ENCODE peak calls at places on chromosomes 2 and 18, in ten cellular contexts. W, U, E, T, L, V, S, B, M and G are unnamed samples.

GRCh38 chr2:241815477-241816430 is 6.8 kb downstream of the NEU4 start:
- DNase-seq in W (peak), U (no peak), E (no peak), T (no peak), L (no peak), V (no peak), S (no peak), B (no peak), M (no peak), G (no peak)

GRCh38 chr18:36467614-36468013 is 170.1 kb downstream of the FHOD3 start:
- DNase-seq in W (no peak), U (no peak), E (no peak), T (no peak), L (no peak), V (no peak), S (no peak), B (no peak), M (no peak), G (no peak)

GRCh38 chr2:193154076-193154475 is 959.3 kb upstream of the TMEFF2 start:
- DNase-seq in W (no peak), U (no peak), E (no peak), T (no peak), L (no peak), V (no peak), S (no peak), B (no peak), M (no peak), G (no peak)

GRCh38 chr2:16739778-16740581 is 74.3 kb upstream of the CYRIA start:
- DNase-seq in W (no peak), U (no peak), E (no peak), T (no peak), L (no peak), V (no peak), S (no peak), B (no peak), M (no peak), G (no peak)

GRCh38 chr2:67412424-67412823 is 15.3 kb downstream of the ETAA1 start:
- DNase-seq in W (no peak), U (no peak), E (no peak), T (no peak), L (no peak), V (no peak), S (no peak), B (no peak), M (no peak), G (no peak)

GRCh38 chr18:27411911-27412310 is 226.8 kb upstream of the CHST9 start:
- DNase-seq in W (no peak), U (no peak), E (peak), T (no peak), L (no peak), V (peak), S (no peak), B (no peak), M (no peak), G (no peak)

GRCh38 chr2:161316686-161317085 is 8.5 kb downstream of the PSMD14 start:
- DNase-seq in W (no peak), U (no peak), E (no peak), T (no peak), L (peak), V (no peak), S (no peak), B (no peak), M (no peak), G (no peak)

GRCh38 chr18:35511428-35511827 is 13.7 kb upstream of the INO80C start:
- DNase-seq in W (no peak), U (no peak), E (no peak), T (no peak), L (no peak), V (no peak), S (no peak), B (no peak), M (no peak), G (no peak)

GRCh38 chr2:120715941-120716340 is 19.7 kb upstream of the GLI2 start:
- DNase-seq in W (no peak), U (no peak), E (no peak), T (no peak), L (no peak), V (no peak), S (peak), B (no peak), M (no peak), G (no peak)

GRCh38 chr2:232890896-232891601 is 21.0 kb downstream of the SNORC start:
- DNase-seq in W (no peak), U (peak), E (peak), T (no peak), L (no peak), V (no peak), S (no peak), B (no peak), M (no peak), G (no peak)

GRCh38 chr18:49521251-49521650 is 34.2 kb upstream of the C18orf32 start:
- DNase-seq in W (no peak), U (no peak), E (no peak), T (no peak), L (no peak), V (no peak), S (no peak), B (no peak), M (no peak), G (peak)

GRCh38 chr2:149098722-149099121 is 60.2 kb downstream of the LYPD6B start:
- DNase-seq in W (no peak), U (no peak), E (peak), T (no peak), L (no peak), V (peak), S (no peak), B (no peak), M (no peak), G (no peak)

GRCh38 chr2:1628893-1629292 is 115.4 kb downstream of the PXDN start:
- DNase-seq in W (no peak), U (no peak), E (no peak), T (no peak), L (peak), V (no peak), S (no peak), B (no peak), M (no peak), G (no peak)

GRCh38 chr2:120344214-120344990 is 1.5 kb upstream of the INHBB start:
- DNase-seq in W (no peak), U (peak), E (no peak), T (no peak), L (no peak), V (peak), S (no peak), B (no peak), M (no peak), G (peak)

GRCh38 chr2:97796465-97797126 is 83.2 kb downstream of the ZAP70 start:
- DNase-seq in W (no peak), U (no peak), E (no peak), T (no peak), L (no peak), V (no peak), S (no peak), B (no peak), M (no peak), G (no peak)

GRCh38 chr2:39717067-39717466 is 51.4 kb downstream of the TMEM178A start:
- DNase-seq in W (no peak), U (no peak), E (no peak), T (no peak), L (no peak), V (no peak), S (no peak), B (no peak), M (no peak), G (no peak)

GRCh38 chr2:88603146-88603545 is 24.1 kb downstream of the EIF2AK3 start:
- DNase-seq in W (no peak), U (no peak), E (peak), T (no peak), L (no peak), V (peak), S (no peak), B (no peak), M (no peak), G (no peak)

GRCh38 chr2:6810961-6811360 is 54.7 kb downstream of the CMPK2 start:
- DNase-seq in W (no peak), U (no peak), E (no peak), T (no peak), L (no peak), V (no peak), S (no peak), B (no peak), M (no peak), G (no peak)

GRCh38 chr2:28341208-28341891 is 51.3 kb upstream of the FOSL2 start:
- DNase-seq in W (no peak), U (no peak), E (no peak), T (no peak), L (no peak), V (no peak), S (no peak), B (no peak), M (no peak), G (no peak)

GRCh38 chr2:5748941-5749731 is 57.0 kb downstream of the SOX11 start:
- DNase-seq in W (no peak), U (no peak), E (no peak), T (no peak), L (no peak), V (no peak), S (no peak), B (no peak), M (peak), G (no peak)

GRCh38 chr2:124081154-124081771 is 56.2 kb downstream of the CNTNAP5 start:
- DNase-seq in W (no peak), U (no peak), E (no peak), T (no peak), L (no peak), V (no peak), S (no peak), B (no peak), M (no peak), G (no peak)

GRCh38 chr2:14524041-14524802 is 108.3 kb upstream of the LRATD1 start:
- DNase-seq in W (no peak), U (no peak), E (peak), T (no peak), L (no peak), V (peak), S (no peak), B (no peak), M (no peak), G (no peak)

GRCh38 chr18:32440478-32440877 is 30.2 kb downstream of the GAREM1 start:
- DNase-seq in W (no peak), U (no peak), E (no peak), T (no peak), L (no peak), V (no peak), S (no peak), B (no peak), M (no peak), G (no peak)

GRCh38 chr18:42471886-42472285 is 516.9 kb downstream of the PIK3C3 start:
- DNase-seq in W (no peak), U (no peak), E (no peak), T (no peak), L (no peak), V (no peak), S (no peak), B (no peak), M (no peak), G (no peak)

GRCh38 chr2:230660294-230661060 is 52.2 kb upstream of the CAB39 start:
- DNase-seq in W (no peak), U (peak), E (no peak), T (no peak), L (no peak), V (no peak), S (peak), B (no peak), M (no peak), G (no peak)

GRCh38 chr2:60311524-60311923 is 241.9 kb downstream of the BCL11A start:
- DNase-seq in W (no peak), U (no peak), E (no peak), T (no peak), L (no peak), V (no peak), S (no peak), B (no peak), M (no peak), G (no peak)

GRCh38 chr2:129164220-129164619 is 815.2 kb upstream of the RAB6C start:
- DNase-seq in W (no peak), U (no peak), E (no peak), T (no peak), L (no peak), V (no peak), S (no peak), B (no peak), M (no peak), G (no peak)

GRCh38 chr2:241041557-241042158 is 43.2 kb downstream of the SNED1 start:
- DNase-seq in W (no peak), U (no peak), E (no peak), T (no peak), L (no peak), V (no peak), S (no peak), B (no peak), M (no peak), G (no peak)

GRCh38 chr2:140177081-140177480 is 1396.9 kb upstream of the NXPH2 start:
- DNase-seq in W (no peak), U (no peak), E (no peak), T (no peak), L (no peak), V (no peak), S (no peak), B (no peak), M (no peak), G (no peak)

GRCh38 chr2:178870703-178871102 is 63.5 kb upstream of the TTN start:
- DNase-seq in W (no peak), U (peak), E (no peak), T (no peak), L (no peak), V (no peak), S (no peak), B (no peak), M (no peak), G (no peak)

GRCh38 chr2:179224361-179224760 is 40.3 kb downstream of the SESTD1 start:
- DNase-seq in W (no peak), U (no peak), E (no peak), T (no peak), L (no peak), V (no peak), S (no peak), B (no peak), M (no peak), G (no peak)